ENCODE peak calls at places on chromosomes 7 and 10, in five cellular contexts. G is neuronal stem cell, M is aorta, V is transverse colon, H is MM.1S. L is an unnamed sample.

GRCh38 chr10:14153570-14154055 is 177.1 kb downstream of the FRMD4A start:
- DNase-seq in M (no peak), V (no peak), H (no peak), G (no peak), L (no peak)

GRCh38 chr10:110859947-110860376 is 11.8 kb upstream of the PDCD4 start:
- DNase-seq in G (no peak), H (peak; percentile 35), M (no peak), V (no peak), L (no peak)

GRCh38 chr10:75971402-75972211 is 540.2 kb downstream of the LRMDA start:
- DNase-seq in H (no peak), V (no peak), M (no peak), G (no peak), L (no peak)

GRCh38 chr7:28301148-28301641 is 111.1 kb upstream of the CREB5 start:
- DNase-seq in M (no peak), V (no peak), G (no peak), H (no peak), L (no peak)

GRCh38 chr10:58467931-58468635 is 44.6 kb upstream of the BICC1 start:
- DNase-seq in G (no peak), V (no peak), M (no peak), H (no peak), L (no peak)

GRCh38 chr7:41257660-41258059 is 445.2 kb downstream of the INHBA start:
- DNase-seq in H (no peak), V (no peak), G (no peak), M (no peak), L (no peak)

GRCh38 chr10:114683162-114683561 is 25.1 kb upstream of the ABLIM1 start:
- DNase-seq in G (no peak), H (no peak), M (no peak), V (no peak), L (no peak)

GRCh38 chr7:14720792-14721191 is 181.8 kb downstream of the DGKB start:
- DNase-seq in M (no peak), H (no peak), G (no peak), V (no peak), L (no peak)

GRCh38 chr7:94170836-94171235 is 166.7 kb upstream of the BET1 start:
- DNase-seq in H (peak; percentile 80), M (no peak), G (no peak), V (no peak), L (no peak)

GRCh38 chr10:69405221-69405620 is 11.5 kb downstream of the TACR2 start:
- DNase-seq in V (no peak), H (no peak), G (no peak), M (no peak), L (no peak)

GRCh38 chr10:44363716-44364115 is 21.2 kb downstream of the CXCL12 start:
- DNase-seq in H (no peak), V (no peak), G (no peak), M (no peak), L (no peak)

GRCh38 chr7:24685706-24686105 is 71.6 kb downstream of the GSDME start:
- DNase-seq in M (no peak), H (no peak), G (no peak), V (no peak), L (no peak)

GRCh38 chr10:11515596-11516418 is 95.6 kb downstream of the USP6NL start:
- DNase-seq in G (no peak), V (peak; percentile 54), M (no peak), H (peak; percentile 76), L (peak; percentile 53)

GRCh38 chr7:20744913-20745587 is 41.6 kb downstream of the SP8 start:
- DNase-seq in M (no peak), H (no peak), G (no peak), V (no peak), L (no peak)

GRCh38 chr10:22505923-22506685 is 160.8 kb downstream of the SPAG6 start:
- DNase-seq in M (no peak), G (no peak), V (peak; percentile 65), H (no peak), L (peak; percentile 56)

GRCh38 chr10:21427804-21428481 is 97.5 kb downstream of the SKIDA1 start:
- DNase-seq in M (no peak), G (no peak), V (no peak), H (no peak), L (no peak)

GRCh38 chr10:89702121-89702480 is 711 bp downstream of the KIF20B start:
- DNase-seq in M (no peak), H (peak; percentile 28), V (no peak), G (no peak), L (no peak)

GRCh38 chr10:77673086-77673485 is 35.5 kb upstream of the KCNMA1 start:
- DNase-seq in V (no peak), G (no peak), M (no peak), H (no peak), L (no peak)

GRCh38 chr7:22393825-22394458 is 37.0 kb upstream of the RAPGEF5 start:
- DNase-seq in H (no peak), M (no peak), V (no peak), G (no peak), L (no peak)

GRCh38 chr10:124719213-124719851 is 24.8 kb downstream of the FAM53B start:
- DNase-seq in M (peak; percentile 80), V (peak; percentile 83), G (no peak), H (peak; percentile 82), L (peak; percentile 80)

GRCh38 chr7:66505531-66506451 is 122.9 kb upstream of the KCTD7 start:
- DNase-seq in H (no peak), V (no peak), G (no peak), M (no peak), L (no peak)

GRCh38 chr10:117503170-117503885 is 39.2 kb upstream of the EMX2 start:
- DNase-seq in G (no peak), M (no peak), H (peak; percentile 86), V (no peak), L (no peak)

GRCh38 chr7:132295198-132295597 is 281.1 kb downstream of the PLXNA4 start:
- DNase-seq in H (no peak), M (no peak), V (no peak), G (no peak), L (no peak)
- H3K4me1 ChIP-seq in H (no peaks in the 10 kb centered on the region), M (no peaks in the 10 kb centered on the region), V (no peaks in the 10 kb centered on the region), G (no peaks in the 10 kb centered on the region), L (no peaks in the 10 kb centered on the region)

DNA sequence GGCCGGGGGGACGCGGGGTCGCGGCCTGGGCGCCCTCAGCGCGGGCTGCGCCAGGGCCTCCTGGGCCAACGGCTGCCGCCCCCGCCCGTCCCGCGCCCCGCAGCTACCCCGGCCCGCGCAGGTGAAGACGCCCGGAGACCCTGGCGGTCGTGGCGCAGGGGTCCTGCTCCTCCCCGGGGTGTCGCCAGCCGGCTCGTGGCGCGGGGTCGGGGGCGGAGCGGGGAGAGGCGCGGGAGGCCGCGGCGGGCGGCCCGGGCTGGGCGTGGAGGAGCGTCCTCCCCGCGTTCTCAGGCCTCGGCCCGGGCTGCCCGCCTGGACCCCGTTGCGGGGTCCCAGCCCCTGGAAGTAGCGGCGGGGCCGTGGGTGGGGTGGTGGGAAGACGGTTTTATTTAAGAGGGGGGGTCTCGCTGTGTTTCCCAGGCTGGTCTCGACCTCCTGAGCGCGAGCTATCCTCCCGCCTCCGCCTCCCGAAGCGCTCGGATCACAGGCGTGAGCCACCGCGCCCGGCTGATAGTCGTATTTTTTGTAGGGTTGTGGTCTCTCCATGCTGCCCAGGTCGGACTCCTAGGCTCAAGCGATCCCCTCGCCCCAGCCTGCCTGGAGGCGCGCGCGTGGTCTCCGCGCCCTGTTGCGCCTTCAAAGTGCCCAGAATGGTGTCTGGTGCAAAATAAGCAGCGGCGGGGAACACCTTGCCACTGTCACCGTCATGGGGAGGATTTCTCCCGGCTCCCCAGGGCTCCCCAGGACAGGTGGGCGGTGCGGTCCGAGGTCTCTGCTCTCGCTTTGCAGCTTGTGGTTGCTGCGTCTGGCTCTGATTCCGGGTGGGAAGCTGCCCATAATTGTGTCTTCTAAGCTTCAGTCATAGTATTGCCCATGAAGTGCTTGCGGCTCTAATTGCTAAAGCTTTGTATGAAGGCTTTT is 15.3 kb upstream of the SUN1 start:
- DNase-seq in M (no peak), V (peak; percentile 37), G (peak; percentile 32), H (peak; percentile 56), L (peak; percentile 66)
- H3K4me1 ChIP-seq in M (no peaks in the 10 kb centered on the region), V (peaks cover 32% of the 10 kb centered on the region), G (peaks cover 11% of the 10 kb centered on the region), H (peaks cover 26% of the 10 kb centered on the region), L (peaks cover 44% of the 10 kb centered on the region)

GRCh38 chr10:122140477-122140902 is 130.6 kb upstream of the BTBD16 start:
- DNase-seq in M (no peak), G (no peak), H (no peak), V (no peak), L (no peak)
- H3K4me1 ChIP-seq in M (peaks cover 5% of the 10 kb centered on the region), G (peaks cover 9% of the 10 kb centered on the region), H (no peaks in the 10 kb centered on the region), V (peaks cover 10% of the 10 kb centered on the region), L (no peaks in the 10 kb centered on the region)

DNA sequence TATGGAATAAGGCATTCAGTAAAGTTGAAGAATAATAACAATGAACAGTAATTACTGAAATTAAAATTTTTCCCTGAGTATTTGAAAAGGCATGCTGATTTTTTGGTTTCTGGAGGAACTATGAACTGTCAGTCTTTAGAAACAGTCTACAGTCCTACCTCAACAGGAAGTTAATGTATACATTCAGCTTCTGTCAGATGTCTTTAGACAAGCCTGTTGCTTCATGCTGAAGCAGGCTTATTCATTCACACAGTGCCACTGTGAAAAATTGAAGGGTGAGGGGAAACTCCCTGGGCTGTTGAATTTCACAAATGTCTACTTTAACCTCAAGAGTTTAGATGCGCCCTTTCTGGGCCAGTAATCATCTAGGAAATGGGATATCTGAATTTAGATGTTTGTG is 3.5 kb downstream of the NRF1 start:
- DNase-seq in G (no peak), M (no peak), V (no peak), H (peak; percentile 73), L (no peak)
- H3K4me1 ChIP-seq in G (peaks cover 2% of the 10 kb centered on the region), M (peaks cover 6% of the 10 kb centered on the region), V (peaks cover 40% of the 10 kb centered on the region), H (peaks cover 14% of the 10 kb centered on the region), L (peaks cover 16% of the 10 kb centered on the region)